ENCODE peak calls at places on chromosomes 3 and 15, in seven cellular contexts. S is breast epithelium, B is heart left ventricle, K is HCT116, R is esophagus squamous epithelium, I is lower leg skin, W is body of pancreas. A is an unnamed sample.

GRCh38 chr15:78565951-78566774 is 843 bp downstream of the CHRNA5 start:
- DNase-seq in S (no peak), B (no peak), K (no peak), R (no peak), I (no peak), W (no peak), A (peak; percentile 34)

GRCh38 chr3:4633078-4634004 is 140.2 kb downstream of the ITPR1 start:
- DNase-seq in S (no peak), B (no peak), K (peak; percentile 37), R (no peak), I (no peak), W (peak; percentile 24), A (peak; percentile 67)

GRCh38 chr3:184381261-184382224 is 1.7 kb downstream of the CHRD start:
- DNase-seq in S (no peak), B (peak; percentile 76), K (no peak), R (no peak), I (no peak), W (no peak), A (peak; percentile 45)

GRCh38 chr3:55333923-55334322 is 153.2 kb downstream of the WNT5A start:
- DNase-seq in S (no peak), B (no peak), K (no peak), R (no peak), I (no peak), W (no peak), A (no peak)

GRCh38 chr15:34182942-34183341 is 27.0 kb downstream of the KATNBL1 start:
- DNase-seq in S (no peak), B (no peak), K (no peak), R (no peak), I (no peak), W (peak; percentile 54), A (no peak)

GRCh38 chr3:18772699-18773305 is 347.7 kb upstream of the SATB1 start:
- DNase-seq in S (no peak), B (no peak), K (no peak), R (no peak), I (peak; percentile 20), W (no peak), A (no peak)

GRCh38 chr3:102536479-102536878 is 101.7 kb downstream of the ZPLD1 start:
- DNase-seq in S (no peak), B (no peak), K (peak; percentile 26), R (no peak), I (no peak), W (peak; percentile 20), A (peak; percentile 36)

GRCh38 chr3:41987627-41988026 is 25.7 kb upstream of the ULK4 start:
- DNase-seq in S (no peak), B (no peak), K (no peak), R (no peak), I (no peak), W (no peak), A (peak; percentile 71)

GRCh38 chr15:28979208-28979891 is 93.6 kb downstream of the APBA2 start:
- DNase-seq in S (no peak), B (no peak), K (no peak), R (no peak), I (no peak), W (no peak), A (no peak)

GRCh38 chr15:90540768-90541167 is 11.0 kb downstream of the CRTC3 start:
- DNase-seq in S (no peak), B (no peak), K (no peak), R (no peak), I (no peak), W (no peak), A (no peak)

GRCh38 chr15:76061700-76062099 is 1.9 kb downstream of the TMEM266 start:
- DNase-seq in S (no peak), B (no peak), K (no peak), R (no peak), I (no peak), W (no peak), A (no peak)

GRCh38 chr15:61702224-61703120 is 357.8 kb downstream of the VPS13C start:
- DNase-seq in S (no peak), B (no peak), K (no peak), R (no peak), I (no peak), W (no peak), A (no peak)

GRCh38 chr3:33717866-33718594 is at the start of gene CLASP2:
- DNase-seq in S (peak; percentile 79), B (peak; percentile 92), K (peak; percentile 73), R (peak; percentile 34), I (peak; percentile 72), W (peak; percentile 86), A (peak; percentile 93)
- TF ChIP-seq POLR2A in S (no peak), B (no peak), K (peak; percentile 74), R (peak; percentile 31), I (no peak), W (peak; percentile 71), A (peak; percentile 80)

DNA sequence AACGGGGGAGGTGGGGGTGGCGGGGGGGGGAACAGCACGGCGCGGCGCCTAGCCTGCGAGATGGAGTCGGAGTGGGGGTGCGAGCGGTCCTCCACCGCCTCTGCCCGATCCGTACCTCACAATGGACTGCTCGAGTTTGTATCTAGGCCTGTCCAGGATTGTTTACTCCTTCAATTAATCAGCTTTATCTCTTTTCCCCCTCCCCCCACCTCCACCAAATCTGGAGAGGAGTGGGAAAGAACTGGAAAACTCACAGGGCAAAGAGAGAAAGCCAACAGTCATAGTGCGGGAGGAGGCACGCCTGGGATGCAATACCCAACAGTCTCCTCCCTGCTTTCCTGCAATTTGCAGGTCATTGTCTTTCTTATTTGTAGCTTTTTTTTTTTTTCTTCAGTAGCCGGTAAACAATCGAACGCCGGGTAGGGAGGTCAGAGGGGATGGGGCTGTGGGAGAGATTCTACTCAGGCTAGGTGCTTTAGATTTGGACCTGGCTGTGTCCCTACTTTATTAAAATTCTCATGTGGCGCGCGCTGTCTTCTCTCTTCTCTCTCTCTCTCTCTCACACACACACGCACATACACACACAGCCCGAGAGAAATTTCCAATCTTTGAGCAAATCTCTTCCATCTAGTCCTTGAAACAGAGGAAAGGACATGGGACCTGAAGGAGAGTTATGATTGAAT is 6.9 kb upstream of the MEIS2 start:
- DNase-seq in S (no peak), B (no peak), K (no peak), R (no peak), I (no peak), W (no peak), A (no peak)
- H3K4me3 ChIP-seq in S (peak overlapping the region; percentile 25), B (peak overlapping the region; percentile 28), K (no peak overlapping the region), R (peak overlapping the region; percentile 54), I (no peak overlapping the region), W (no peak overlapping the region), A (no peak overlapping the region)

GRCh38 chr15:99565281-99566156 is at the start of gene MEF2A:
- DNase-seq in S (peak; percentile 96), B (peak; percentile 98), K (peak; percentile 84), R (peak; percentile 55), I (peak; percentile 93), W (peak; percentile 97), A (peak; percentile 96)
- TF ChIP-seq POLR2A in S (peak; percentile 86), B (no peak), K (peak; percentile 40), R (peak; percentile 46), I (no peak), W (peak; percentile 80), A (peak; percentile 94)

GRCh38 chr3:60294181-60294580 is 957.1 kb downstream of the FHIT start:
- DNase-seq in S (no peak), B (no peak), K (no peak), R (no peak), I (no peak), W (no peak), A (no peak)

GRCh38 chr3:60290093-60290492 is 961.2 kb downstream of the FHIT start:
- DNase-seq in S (no peak), B (no peak), K (no peak), R (no peak), I (no peak), W (no peak), A (no peak)

GRCh38 chr3:60289356-60289935 is 961.8 kb downstream of the FHIT start:
- DNase-seq in S (no peak), B (no peak), K (no peak), R (no peak), I (no peak), W (no peak), A (no peak)

GRCh38 chr3:60291115-60291514 is 960.1 kb downstream of the FHIT start:
- DNase-seq in S (no peak), B (no peak), K (no peak), R (no peak), I (no peak), W (no peak), A (no peak)
- H3K4me3 ChIP-seq in S (no peak overlapping the region), B (no peak overlapping the region), K (no peak overlapping the region), R (no peak overlapping the region), I (no peak overlapping the region), W (no peak overlapping the region), A (no peak overlapping the region)

GRCh38 chr3:9696480-9697220 is 7.0 kb upstream of the CPNE9 start:
- DNase-seq in S (no peak), B (no peak), K (no peak), R (no peak), I (no peak), W (no peak), A (no peak)
- TF ChIP-seq POLR2A in S (no peak), B (no peak), K (no peak), R (no peak), I (no peak), W (no peak), A (no peak)

GRCh38 chr15:57537951-57538506 is 53.7 kb upstream of the MYZAP start:
- DNase-seq in S (no peak), B (no peak), K (no peak), R (no peak), I (no peak), W (no peak), A (no peak)

GRCh38 chr15:57540736-57541135 is 51.0 kb upstream of the MYZAP start:
- DNase-seq in S (no peak), B (no peak), K (no peak), R (no peak), I (no peak), W (no peak), A (no peak)

GRCh38 chr15:57538822-57539221 is 52.9 kb upstream of the MYZAP start:
- DNase-seq in S (no peak), B (no peak), K (no peak), R (no peak), I (no peak), W (no peak), A (no peak)

GRCh38 chr15:57534279-57534678 is 57.4 kb upstream of the MYZAP start:
- DNase-seq in S (no peak), B (no peak), K (no peak), R (no peak), I (no peak), W (no peak), A (no peak)

GRCh38 chr15:57537072-57537471 is 54.6 kb upstream of the MYZAP start:
- DNase-seq in S (no peak), B (no peak), K (peak; percentile 10), R (no peak), I (peak; percentile 35), W (peak; percentile 82), A (peak; percentile 68)
- H3K4me3 ChIP-seq in S (no peak overlapping the region), B (no peak overlapping the region), K (no peak overlapping the region), R (no peak overlapping the region), I (no peak overlapping the region), W (no peak overlapping the region), A (no peak overlapping the region)

GRCh38 chr3:30693470-30694120 is 87.2 kb downstream of the TGFBR2 start:
- DNase-seq in S (no peak), B (peak; percentile 39), K (peak; percentile 40), R (no peak), I (peak; percentile 51), W (peak; percentile 60), A (peak; percentile 80)
- TF ChIP-seq POLR2A in S (no peak), B (no peak), K (no peak), R (no peak), I (no peak), W (no peak), A (no peak)